ENCODE peak calls at places on chromosomes 11 and 22, in nine cellular contexts. One of them, this sample, is unnamed.

GRCh38 chr11:83456075-83456474 is 169.9 kb upstream of the CCDC90B start:
- DNase-seq in Calu3: no peak
- DNase-seq in tibial artery: no peak
- DNase-seq in mammary epithelial cell: no peak
- DNase-seq in astrocyte of the spinal cord: no peak
- DNase-seq in psoas muscle: no peak
- DNase-seq in RWPE1: no peak
- DNase-seq in sigmoid colon: no peak
- DNase-seq in CD8-positive, alpha-beta T cell: no peak
- DNase-seq in this sample: no peak

GRCh38 chr11:22976146-22976545 is 115.9 kb upstream of the CCDC179 start:
- DNase-seq in Calu3: peak; percentile 65
- DNase-seq in tibial artery: peak; percentile 35
- DNase-seq in mammary epithelial cell: peak; percentile 69
- DNase-seq in astrocyte of the spinal cord: peak; percentile 38
- DNase-seq in psoas muscle: peak; percentile 11
- DNase-seq in RWPE1: peak; percentile 8
- DNase-seq in sigmoid colon: no peak
- DNase-seq in CD8-positive, alpha-beta T cell: no peak
- DNase-seq in this sample: no peak

GRCh38 chr22:27985323-27986275 is 66.5 kb upstream of the PITPNB start:
- DNase-seq in Calu3: no peak
- DNase-seq in tibial artery: peak; percentile 3
- DNase-seq in mammary epithelial cell: no peak
- DNase-seq in astrocyte of the spinal cord: no peak
- DNase-seq in psoas muscle: no peak
- DNase-seq in RWPE1: no peak
- DNase-seq in sigmoid colon: peak; percentile 21
- DNase-seq in CD8-positive, alpha-beta T cell: peak; percentile 43
- DNase-seq in this sample: no peak

GRCh38 chr22:49359061-49359460 is 468.6 kb downstream of the BRD1 start:
- DNase-seq in Calu3: no peak
- DNase-seq in tibial artery: no peak
- DNase-seq in mammary epithelial cell: no peak
- DNase-seq in astrocyte of the spinal cord: no peak
- DNase-seq in psoas muscle: no peak
- DNase-seq in RWPE1: no peak
- DNase-seq in sigmoid colon: no peak
- DNase-seq in CD8-positive, alpha-beta T cell: peak; percentile 29
- DNase-seq in this sample: no peak

GRCh38 chr11:76120513-76121081 is 85.7 kb downstream of the WNT11 start:
- DNase-seq in Calu3: no peak
- DNase-seq in tibial artery: no peak
- DNase-seq in mammary epithelial cell: no peak
- DNase-seq in astrocyte of the spinal cord: peak; percentile 25
- DNase-seq in psoas muscle: no peak
- DNase-seq in RWPE1: no peak
- DNase-seq in sigmoid colon: no peak
- DNase-seq in CD8-positive, alpha-beta T cell: no peak
- DNase-seq in this sample: no peak

GRCh38 chr22:37981282-37982011 is 2.9 kb downstream of the SOX10 start:
- DNase-seq in Calu3: no peak
- DNase-seq in tibial artery: no peak
- DNase-seq in mammary epithelial cell: no peak
- DNase-seq in astrocyte of the spinal cord: no peak
- DNase-seq in psoas muscle: no peak
- DNase-seq in RWPE1: no peak
- DNase-seq in sigmoid colon: no peak
- DNase-seq in CD8-positive, alpha-beta T cell: no peak
- DNase-seq in this sample: no peak

GRCh38 chr22:37334859-37335818 is 52.8 kb downstream of the CYTH4 start:
- DNase-seq in Calu3: no peak
- DNase-seq in tibial artery: no peak
- DNase-seq in mammary epithelial cell: no peak
- DNase-seq in astrocyte of the spinal cord: no peak
- DNase-seq in psoas muscle: no peak
- DNase-seq in RWPE1: no peak
- DNase-seq in sigmoid colon: no peak
- DNase-seq in CD8-positive, alpha-beta T cell: no peak
- DNase-seq in this sample: no peak

GRCh38 chr11:117583063-117583801 is 213.8 kb downstream of the DSCAML1 start:
- DNase-seq in Calu3: no peak
- DNase-seq in tibial artery: no peak
- DNase-seq in mammary epithelial cell: no peak
- DNase-seq in astrocyte of the spinal cord: no peak
- DNase-seq in psoas muscle: no peak
- DNase-seq in RWPE1: no peak
- DNase-seq in sigmoid colon: peak; percentile 53
- DNase-seq in CD8-positive, alpha-beta T cell: no peak
- DNase-seq in this sample: no peak

GRCh38 chr11:35796542-35796941 is 134.0 kb downstream of the TRIM44 start:
- DNase-seq in Calu3: no peak
- DNase-seq in tibial artery: no peak
- DNase-seq in mammary epithelial cell: peak; percentile 74
- DNase-seq in astrocyte of the spinal cord: peak; percentile 25
- DNase-seq in psoas muscle: no peak
- DNase-seq in RWPE1: peak; percentile 69
- DNase-seq in sigmoid colon: no peak
- DNase-seq in CD8-positive, alpha-beta T cell: no peak
- DNase-seq in this sample: no peak

GRCh38 chr11:62613275-62613864 is 313 bp downstream of the ROM1 start:
- DNase-seq in Calu3: no peak
- DNase-seq in tibial artery: no peak
- DNase-seq in mammary epithelial cell: no peak
- DNase-seq in astrocyte of the spinal cord: no peak
- DNase-seq in psoas muscle: no peak
- DNase-seq in RWPE1: no peak
- DNase-seq in sigmoid colon: peak; percentile 87
- DNase-seq in CD8-positive, alpha-beta T cell: no peak
- DNase-seq in this sample: no peak

GRCh38 chr11:110909331-110909730 is 197.1 kb upstream of the ARHGAP20 start:
- DNase-seq in Calu3: no peak
- DNase-seq in tibial artery: no peak
- DNase-seq in mammary epithelial cell: no peak
- DNase-seq in astrocyte of the spinal cord: no peak
- DNase-seq in psoas muscle: no peak
- DNase-seq in RWPE1: peak; percentile 7
- DNase-seq in sigmoid colon: no peak
- DNase-seq in CD8-positive, alpha-beta T cell: no peak
- DNase-seq in this sample: no peak

GRCh38 chr11:66189031-66189745 is 79.3 kb upstream of the RAB1B start:
- DNase-seq in Calu3: no peak
- DNase-seq in tibial artery: no peak
- DNase-seq in mammary epithelial cell: no peak
- DNase-seq in astrocyte of the spinal cord: peak; percentile 9
- DNase-seq in psoas muscle: no peak
- DNase-seq in RWPE1: no peak
- DNase-seq in sigmoid colon: no peak
- DNase-seq in CD8-positive, alpha-beta T cell: no peak
- DNase-seq in this sample: no peak

GRCh38 chr11:118194835-118195627 is 18.6 kb upstream of the SCN2B start:
- DNase-seq in Calu3: peak; percentile 81
- DNase-seq in tibial artery: peak; percentile 90
- DNase-seq in mammary epithelial cell: peak; percentile 89
- DNase-seq in astrocyte of the spinal cord: peak; percentile 17
- DNase-seq in psoas muscle: peak; percentile 84
- DNase-seq in RWPE1: peak; percentile 86
- DNase-seq in sigmoid colon: peak; percentile 95
- DNase-seq in CD8-positive, alpha-beta T cell: no peak
- DNase-seq in this sample: no peak

GRCh38 chr11:106471273-106471672 is 393.8 kb downstream of the AASDHPPT start:
- DNase-seq in Calu3: no peak
- DNase-seq in tibial artery: no peak
- DNase-seq in mammary epithelial cell: no peak
- DNase-seq in astrocyte of the spinal cord: no peak
- DNase-seq in psoas muscle: no peak
- DNase-seq in RWPE1: no peak
- DNase-seq in sigmoid colon: no peak
- DNase-seq in CD8-positive, alpha-beta T cell: no peak
- DNase-seq in this sample: no peak

GRCh38 chr11:118605116-118605867 is 2.1 kb upstream of the PHLDB1 start:
- DNase-seq in Calu3: no peak
- DNase-seq in tibial artery: peak; percentile 88
- DNase-seq in mammary epithelial cell: no peak
- DNase-seq in astrocyte of the spinal cord: peak; percentile 82
- DNase-seq in psoas muscle: peak; percentile 80
- DNase-seq in RWPE1: no peak
- DNase-seq in sigmoid colon: peak; percentile 95
- DNase-seq in CD8-positive, alpha-beta T cell: no peak
- DNase-seq in this sample: no peak

GRCh38 chr22:17707526-17707925 is 66.7 kb downstream of the BID start:
- DNase-seq in Calu3: no peak
- DNase-seq in tibial artery: no peak
- DNase-seq in mammary epithelial cell: no peak
- DNase-seq in astrocyte of the spinal cord: peak; percentile 48
- DNase-seq in psoas muscle: no peak
- DNase-seq in RWPE1: no peak
- DNase-seq in sigmoid colon: no peak
- DNase-seq in CD8-positive, alpha-beta T cell: no peak
- DNase-seq in this sample: no peak

GRCh38 chr11:133927690-133928627 is 28.8 kb downstream of the IGSF9B start:
- DNase-seq in Calu3: peak; percentile 84
- DNase-seq in tibial artery: peak; percentile 52
- DNase-seq in mammary epithelial cell: peak; percentile 56
- DNase-seq in astrocyte of the spinal cord: peak; percentile 35
- DNase-seq in psoas muscle: peak; percentile 59
- DNase-seq in RWPE1: peak; percentile 78
- DNase-seq in sigmoid colon: peak; percentile 87
- DNase-seq in CD8-positive, alpha-beta T cell: peak; percentile 81
- DNase-seq in this sample: peak; percentile 42

GRCh38 chr11:67731583-67731982 is 57.2 kb upstream of the ALDH3B2 start:
- DNase-seq in Calu3: no peak
- DNase-seq in tibial artery: no peak
- DNase-seq in mammary epithelial cell: no peak
- DNase-seq in astrocyte of the spinal cord: no peak
- DNase-seq in psoas muscle: no peak
- DNase-seq in RWPE1: peak; percentile 0
- DNase-seq in sigmoid colon: no peak
- DNase-seq in CD8-positive, alpha-beta T cell: no peak
- DNase-seq in this sample: no peak

DNA sequence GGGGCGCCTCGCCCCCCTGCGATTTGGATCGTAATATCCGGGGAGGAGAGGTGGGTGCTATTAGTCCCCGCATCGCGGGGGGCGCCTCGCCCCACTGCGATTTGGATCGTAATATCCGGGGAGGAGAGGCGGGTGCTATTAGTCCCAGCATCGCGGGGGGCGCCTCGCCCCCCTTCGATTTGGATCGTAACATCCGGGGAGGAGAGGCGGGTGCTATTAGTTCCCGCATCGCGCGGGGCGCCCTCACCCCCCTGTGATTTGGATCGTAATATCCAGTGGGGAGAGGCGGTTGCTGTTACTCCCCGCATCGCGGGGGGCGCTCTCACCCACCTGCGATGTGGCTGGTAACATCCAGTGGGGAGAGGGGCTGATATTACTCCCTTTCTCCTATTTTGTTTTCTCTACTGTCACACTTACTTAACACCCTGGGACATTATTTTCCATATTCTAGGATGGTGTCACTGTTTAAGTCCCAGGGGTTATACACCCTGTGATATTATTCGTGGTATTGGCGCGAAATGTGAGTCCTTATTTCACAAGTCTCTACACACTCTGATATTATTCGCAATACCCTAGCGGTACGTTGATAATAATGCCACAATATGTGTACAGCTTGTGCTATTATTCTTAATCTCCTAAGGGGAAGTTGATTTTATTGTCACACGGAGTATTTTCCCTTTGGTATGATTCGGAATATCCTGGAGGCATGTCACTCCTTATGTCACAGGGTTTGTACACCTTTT is 57.8 kb upstream of the ALDH3B2 start:
- DNase-seq in Calu3: peak; percentile 70
- DNase-seq in tibial artery: no peak
- DNase-seq in mammary epithelial cell: no peak
- DNase-seq in astrocyte of the spinal cord: no peak
- DNase-seq in psoas muscle: no peak
- DNase-seq in RWPE1: peak; percentile 18
- DNase-seq in sigmoid colon: no peak
- DNase-seq in CD8-positive, alpha-beta T cell: peak; percentile 60
- DNase-seq in this sample: peak; percentile 31
- TF ChIP-seq CTCF in Calu3: peak; percentile 62
- TF ChIP-seq CTCF in tibial artery: no peak
- TF ChIP-seq CTCF in mammary epithelial cell: peak; percentile 7
- TF ChIP-seq CTCF in astrocyte of the spinal cord: no peak
- TF ChIP-seq CTCF in psoas muscle: no peak
- TF ChIP-seq CTCF in RWPE1: no peak
- TF ChIP-seq CTCF in sigmoid colon: peak; percentile 36
- TF ChIP-seq CTCF in CD8-positive, alpha-beta T cell: peak; percentile 44
- TF ChIP-seq CTCF in this sample: peak; percentile 50

GRCh38 chr22:45441158-45441557 is 27.7 kb downstream of the RIBC2 start:
- DNase-seq in Calu3: peak; percentile 73
- DNase-seq in tibial artery: peak; percentile 70
- DNase-seq in mammary epithelial cell: peak; percentile 46
- DNase-seq in astrocyte of the spinal cord: peak; percentile 64
- DNase-seq in psoas muscle: peak; percentile 46
- DNase-seq in RWPE1: peak; percentile 20
- DNase-seq in sigmoid colon: peak; percentile 84
- DNase-seq in CD8-positive, alpha-beta T cell: no peak
- DNase-seq in this sample: no peak
- TF ChIP-seq CTCF in Calu3: peak; percentile 32
- TF ChIP-seq CTCF in tibial artery: peak; percentile 79
- TF ChIP-seq CTCF in mammary epithelial cell: peak; percentile 55
- TF ChIP-seq CTCF in astrocyte of the spinal cord: peak; percentile 86
- TF ChIP-seq CTCF in psoas muscle: peak; percentile 67
- TF ChIP-seq CTCF in RWPE1: peak; percentile 80
- TF ChIP-seq CTCF in sigmoid colon: peak; percentile 68
- TF ChIP-seq CTCF in CD8-positive, alpha-beta T cell: peak; percentile 13
- TF ChIP-seq CTCF in this sample: peak; percentile 63

DNA sequence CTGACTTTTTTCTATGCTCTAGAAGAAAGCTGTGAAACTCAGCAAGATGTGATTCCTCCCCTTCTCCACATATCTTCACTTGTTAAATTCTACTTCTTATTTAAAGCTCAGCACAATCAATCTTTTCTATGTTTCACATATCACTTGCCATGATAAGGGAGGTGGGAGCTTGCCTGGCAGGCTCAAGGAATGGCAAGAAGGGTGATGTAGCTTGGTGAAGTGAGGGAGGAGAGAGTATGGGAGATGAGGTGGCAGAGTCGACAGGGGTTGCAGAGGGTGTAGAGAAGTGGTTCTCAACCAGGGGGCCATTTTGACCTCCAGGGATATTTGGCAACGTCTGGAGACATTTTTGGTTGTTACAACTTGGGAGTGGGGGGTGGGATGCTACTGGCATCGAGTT is 120.6 kb upstream of the TIMP3 start:
- DNase-seq in Calu3: no peak
- DNase-seq in tibial artery: no peak
- DNase-seq in mammary epithelial cell: no peak
- DNase-seq in astrocyte of the spinal cord: no peak
- DNase-seq in psoas muscle: no peak
- DNase-seq in RWPE1: no peak
- DNase-seq in sigmoid colon: no peak
- DNase-seq in CD8-positive, alpha-beta T cell: no peak
- DNase-seq in this sample: no peak
- TF ChIP-seq CTCF in Calu3: no peak
- TF ChIP-seq CTCF in tibial artery: no peak
- TF ChIP-seq CTCF in mammary epithelial cell: no peak
- TF ChIP-seq CTCF in astrocyte of the spinal cord: no peak
- TF ChIP-seq CTCF in psoas muscle: no peak
- TF ChIP-seq CTCF in RWPE1: no peak
- TF ChIP-seq CTCF in sigmoid colon: no peak
- TF ChIP-seq CTCF in CD8-positive, alpha-beta T cell: no peak
- TF ChIP-seq CTCF in this sample: no peak

GRCh38 chr11:64951529-64951928 is 15.8 kb upstream of the GPHA2 start:
- DNase-seq in Calu3: no peak
- DNase-seq in tibial artery: no peak
- DNase-seq in mammary epithelial cell: no peak
- DNase-seq in astrocyte of the spinal cord: no peak
- DNase-seq in psoas muscle: no peak
- DNase-seq in RWPE1: no peak
- DNase-seq in sigmoid colon: no peak
- DNase-seq in CD8-positive, alpha-beta T cell: no peak
- DNase-seq in this sample: no peak

GRCh38 chr11:64947202-64947814 is 11.6 kb upstream of the GPHA2 start:
- DNase-seq in Calu3: no peak
- DNase-seq in tibial artery: no peak
- DNase-seq in mammary epithelial cell: no peak
- DNase-seq in astrocyte of the spinal cord: no peak
- DNase-seq in psoas muscle: no peak
- DNase-seq in RWPE1: no peak
- DNase-seq in sigmoid colon: no peak
- DNase-seq in CD8-positive, alpha-beta T cell: no peak
- DNase-seq in this sample: no peak
- TF ChIP-seq CTCF in Calu3: no peak
- TF ChIP-seq CTCF in tibial artery: no peak
- TF ChIP-seq CTCF in mammary epithelial cell: no peak
- TF ChIP-seq CTCF in astrocyte of the spinal cord: no peak
- TF ChIP-seq CTCF in psoas muscle: no peak
- TF ChIP-seq CTCF in RWPE1: no peak
- TF ChIP-seq CTCF in sigmoid colon: no peak
- TF ChIP-seq CTCF in CD8-positive, alpha-beta T cell: no peak
- TF ChIP-seq CTCF in this sample: no peak

This sample was measured in GM06990.